ENCODE peak calls at places on chromosomes 4 and X, in nine cellular contexts. W is CD4-positive, alpha-beta T cell; J is stimulated activated naive CD8-positive, alpha-beta T cell treated with anti-CD3 and anti-CD28 coated beads, Interleukin-15, Interleukin-2, amounts not matched to agents 100 U/mL and 50 U/mL, for 24 hours; Y is PC-3; N is natural killer cell; R is activated CD4-positive, alpha-beta T cell treated with anti-CD3 and anti-CD28 coated beads for 36 hours; V is pancreas; C is left colon; F is activated CD8-positive, alpha-beta memory T cell treated with anti-CD3 and anti-CD28 coated beads, Interleukin-2, amount 10 ng/mL, durations not matched to agents 7 days and 5 days. P is an unnamed sample.

GRCh38 chrX:119399772-119400101 is 601 bp downstream of the SLC25A43 start:
- ATAC-seq in W (no peak), J (peak), Y (peak), N (no peak), R (no peak), V (peak), C (peak), F (no peak), P (no peak)

GRCh38 chr4:73392936-73393335 is 11.2 kb upstream of the ALB start:
- ATAC-seq in W (no peak), J (no peak), Y (no peak), N (no peak), R (no peak), V (no peak), C (no peak), F (no peak), P (no peak)

GRCh38 chrX:141469469-141469868 is 115.1 kb downstream of the SPANXA1 start:
- ATAC-seq in W (no peak), J (no peak), Y (peak), N (no peak), R (no peak), V (no peak), C (no peak), F (no peak), P (no peak)

GRCh38 chrX:135490979-135491514 is 29.4 kb upstream of the INTS6L start:
- ATAC-seq in W (no peak), J (no peak), Y (no peak), N (no peak), R (no peak), V (no peak), C (no peak), F (no peak), P (peak)

GRCh38 chr4:54318904-54319303 is 89.8 kb downstream of the PDGFRA start:
- ATAC-seq in W (no peak), J (no peak), Y (peak), N (peak), R (peak), V (no peak), C (no peak), F (no peak), P (no peak)

GRCh38 chrX:41023098-41023497 is 62.1 kb upstream of the USP9X start:
- ATAC-seq in W (no peak), J (no peak), Y (no peak), N (no peak), R (no peak), V (no peak), C (no peak), F (no peak), P (no peak)

GRCh38 chr4:69849969-69850368 is 10.0 kb downstream of the SULT1E1 start:
- ATAC-seq in W (no peak), J (no peak), Y (no peak), N (peak), R (peak), V (no peak), C (no peak), F (no peak), P (peak)

GRCh38 chr4:164481306-164482091 is 272.4 kb upstream of the SMIM31 start:
- ATAC-seq in W (no peak), J (no peak), Y (no peak), N (no peak), R (no peak), V (no peak), C (no peak), F (no peak), P (no peak)

GRCh38 chrX:153423652-153424051 is 12.4 kb downstream of the ZFP92 start:
- ATAC-seq in W (no peak), J (no peak), Y (no peak), N (no peak), R (no peak), V (no peak), C (no peak), F (no peak), P (no peak)

GRCh38 chrX:119503484-119503861 is 35.2 kb downstream of the SLC25A5 start:
- ATAC-seq in W (no peak), J (no peak), Y (peak), N (no peak), R (no peak), V (peak), C (peak), F (no peak), P (no peak)

GRCh38 chr4:158208931-158209640 is 1.2 kb upstream of the TMEM144 start:
- ATAC-seq in W (no peak), J (no peak), Y (no peak), N (no peak), R (no peak), V (no peak), C (no peak), F (no peak), P (no peak)

GRCh38 chrX:77502951-77503525 is 55.8 kb downstream of the FGF16 start:
- ATAC-seq in W (no peak), J (no peak), Y (peak), N (no peak), R (no peak), V (peak), C (no peak), F (no peak), P (no peak)

GRCh38 chr4:28014469-28014868 is 1153.8 kb downstream of the STIM2 start:
- ATAC-seq in W (no peak), J (no peak), Y (no peak), N (no peak), R (no peak), V (no peak), C (no peak), F (no peak), P (no peak)

GRCh38 chr4:139654516-139654915 is 11.1 kb upstream of the MGST2 start:
- ATAC-seq in W (no peak), J (no peak), Y (no peak), N (no peak), R (no peak), V (no peak), C (no peak), F (no peak), P (no peak)

GRCh38 chr4:2812985-2813384 is 20.1 kb downstream of the SH3BP2 start:
- ATAC-seq in W (peak), J (no peak), Y (no peak), N (no peak), R (no peak), V (no peak), C (no peak), F (peak), P (peak)

GRCh38 chr4:152224872-152225420 is 310.9 kb downstream of the FBXW7 start:
- ATAC-seq in W (no peak), J (no peak), Y (no peak), N (no peak), R (no peak), V (no peak), C (no peak), F (no peak), P (no peak)

GRCh38 chr4:141473026-141473540 is 163.3 kb upstream of the IL15 start:
- ATAC-seq in W (no peak), J (no peak), Y (no peak), N (no peak), R (no peak), V (no peak), C (no peak), F (no peak), P (no peak)

GRCh38 chr4:65046496-65047101 is 623.7 kb downstream of the EPHA5 start:
- ATAC-seq in W (no peak), J (no peak), Y (peak), N (no peak), R (no peak), V (no peak), C (no peak), F (no peak), P (no peak)